ENCODE peak calls at places on chromosomes 5 and 9, in five cellular contexts. One of them, this sample, is unnamed.

GRCh38 chr5:95533106-95533505 is 21.7 kb downstream of the SKIC3 start:
- DNase-seq in RPMI7951: no peak
- DNase-seq in neuronal stem cell: no peak
- DNase-seq in ecto neural progenitor cell: no peak
- DNase-seq in right atrium auricular region: no peak
- DNase-seq in this sample: no peak

GRCh38 chr9:127931092-127931881 is 710 bp upstream of the PIP5KL1 start:
- DNase-seq in RPMI7951: peak
- DNase-seq in neuronal stem cell: no peak
- DNase-seq in ecto neural progenitor cell: no peak
- DNase-seq in right atrium auricular region: no peak
- DNase-seq in this sample: no peak

GRCh38 chr5:124176692-124177091 is 569.7 kb downstream of the ZNF608 start:
- DNase-seq in RPMI7951: no peak
- DNase-seq in neuronal stem cell: no peak
- DNase-seq in ecto neural progenitor cell: no peak
- DNase-seq in right atrium auricular region: peak
- DNase-seq in this sample: no peak

GRCh38 chr5:58037899-58038298 is 422.0 kb downstream of the PLK2 start:
- DNase-seq in RPMI7951: no peak
- DNase-seq in neuronal stem cell: no peak
- DNase-seq in ecto neural progenitor cell: no peak
- DNase-seq in right atrium auricular region: no peak
- DNase-seq in this sample: no peak

GRCh38 chr5:134255418-134256150 is 29.7 kb upstream of the PPP2CA start:
- DNase-seq in RPMI7951: peak
- DNase-seq in neuronal stem cell: no peak
- DNase-seq in ecto neural progenitor cell: no peak
- DNase-seq in right atrium auricular region: no peak
- DNase-seq in this sample: no peak

GRCh38 chr9:104608336-104608735 is 2.9 kb upstream of the OR13C2 start:
- DNase-seq in RPMI7951: no peak
- DNase-seq in neuronal stem cell: no peak
- DNase-seq in ecto neural progenitor cell: no peak
- DNase-seq in right atrium auricular region: no peak
- DNase-seq in this sample: no peak

GRCh38 chr5:103908327-103909099 is 345.9 kb upstream of the NUDT12 start:
- DNase-seq in RPMI7951: no peak
- DNase-seq in neuronal stem cell: no peak
- DNase-seq in ecto neural progenitor cell: no peak
- DNase-seq in right atrium auricular region: no peak
- DNase-seq in this sample: no peak

GRCh38 chr5:55176176-55176818 is 3.3 kb upstream of the CDC20B start:
- DNase-seq in RPMI7951: peak
- DNase-seq in neuronal stem cell: peak
- DNase-seq in ecto neural progenitor cell: peak
- DNase-seq in right atrium auricular region: no peak
- DNase-seq in this sample: no peak

GRCh38 chr9:127628644-127629467 is 16.8 kb downstream of the STXBP1 start:
- DNase-seq in RPMI7951: no peak
- DNase-seq in neuronal stem cell: no peak
- DNase-seq in ecto neural progenitor cell: no peak
- DNase-seq in right atrium auricular region: no peak
- DNase-seq in this sample: no peak

GRCh38 chr5:96370981-96371380 is 62.1 kb downstream of the PCSK1 start:
- DNase-seq in RPMI7951: no peak
- DNase-seq in neuronal stem cell: no peak
- DNase-seq in ecto neural progenitor cell: no peak
- DNase-seq in right atrium auricular region: no peak
- DNase-seq in this sample: no peak

GRCh38 chr9:124353811-124354274 is 61.4 kb downstream of the PSMB7 start:
- DNase-seq in RPMI7951: peak
- DNase-seq in neuronal stem cell: no peak
- DNase-seq in ecto neural progenitor cell: no peak
- DNase-seq in right atrium auricular region: no peak
- DNase-seq in this sample: no peak

GRCh38 chr5:134570365-134570758 is 44.9 kb downstream of the JADE2 start:
- DNase-seq in RPMI7951: no peak
- DNase-seq in neuronal stem cell: no peak
- DNase-seq in ecto neural progenitor cell: no peak
- DNase-seq in right atrium auricular region: no peak
- DNase-seq in this sample: no peak